ENCODE peak calls at places on chromosomes 1 and 21, in ten cellular contexts. O is AG04450; W is CD8-positive, alpha-beta T cell; B is PC-9; U is IMR-90; I is cardiac muscle cell; H is thoracic aorta; Y is mammary epithelial cell; C is lower lobe of right lung; N is adrenal gland. R is an unnamed sample.

GRCh38 chr1:47432071-47433036 is 5.5 kb upstream of the FOXD2 start:
- DNase-seq in I (peak; percentile 94), B (no peak), U (peak; percentile 79), C (peak; percentile 68), O (no peak), W (peak; percentile 62), Y (peak; percentile 78), H (peak; percentile 31), N (peak; percentile 91), R (peak; percentile 85)

GRCh38 chr21:33230518-33231324 is 983 bp downstream of the IFNAR2 start:
- DNase-seq in C (peak; percentile 63), I (peak; percentile 49), W (peak; percentile 53), H (no peak), Y (peak; percentile 83), N (peak; percentile 50), B (peak; percentile 40), O (no peak), U (peak; percentile 75), R (peak; percentile 54)

GRCh38 chr1:157363660-157364140 is 188.6 kb downstream of the FCRL5 start:
- DNase-seq in U (peak; percentile 22), W (no peak), O (no peak), Y (peak; percentile 17), H (no peak), I (peak; percentile 30), N (no peak), C (no peak), B (no peak), R (peak; percentile 45)

GRCh38 chr1:27872802-27873665 is 690 bp downstream of the THEMIS2 start:
- DNase-seq in B (no peak), Y (peak; percentile 73), C (no peak), W (peak; percentile 38), H (no peak), O (no peak), I (peak; percentile 5), U (peak; percentile 40), N (peak; percentile 50), R (no peak)

GRCh38 chr1:25106981-25107642 is 125.2 kb downstream of the SYF2 start:
- DNase-seq in H (no peak), Y (no peak), W (no peak), U (no peak), C (no peak), I (no peak), N (no peak), B (no peak), O (no peak), R (no peak)

GRCh38 chr1:218584418-218585155 is 239.5 kb downstream of the TGFB2 start:
- DNase-seq in B (peak; percentile 17), I (no peak), Y (peak; percentile 88), H (no peak), U (peak; percentile 47), O (no peak), N (no peak), C (no peak), W (no peak), R (peak; percentile 78)

GRCh38 chr1:192575499-192576189 is at the start of gene RGS1:
- DNase-seq in W (peak; percentile 54), B (no peak), C (peak; percentile 53), I (no peak), N (peak; percentile 62), Y (no peak), O (no peak), U (no peak), H (no peak), R (no peak)

GRCh38 chr1:155174334-155175280 is 958 bp downstream of the TRIM46 start:
- DNase-seq in U (peak; percentile 15), B (no peak), Y (no peak), C (no peak), N (peak; percentile 62), W (peak; percentile 55), H (no peak), O (no peak), I (no peak), R (no peak)

GRCh38 chr1:150464422-150464826 is 22.8 kb upstream of the TARS2 start:
- DNase-seq in N (peak; percentile 74), I (peak; percentile 75), U (peak; percentile 63), Y (peak; percentile 42), B (peak; percentile 49), H (peak; percentile 17), C (peak; percentile 66), O (peak; percentile 18), W (peak; percentile 69), R (peak; percentile 44)

GRCh38 chr1:20233866-20234265 is 47.5 kb upstream of the PLA2G2C start:
- DNase-seq in U (no peak), Y (peak; percentile 46), N (no peak), I (no peak), C (no peak), W (no peak), O (no peak), B (no peak), H (no peak), R (no peak)

GRCh38 chr1:23756676-23757075 is 13.4 kb downstream of the ELOA start:
- DNase-seq in O (no peak), C (no peak), I (no peak), Y (peak; percentile 55), B (no peak), W (no peak), N (peak; percentile 42), U (peak; percentile 72), H (no peak), R (peak; percentile 80)

GRCh38 chr1:213622365-213623087 is 365.2 kb upstream of the PROX1 start:
- DNase-seq in I (peak; percentile 17), O (no peak), N (no peak), C (no peak), H (no peak), W (no peak), U (no peak), B (no peak), Y (peak; percentile 8), R (no peak)

GRCh38 chr21:21813295-21813694 is 815.1 kb downstream of the NCAM2 start:
- DNase-seq in Y (no peak), W (no peak), H (no peak), O (no peak), U (no peak), I (no peak), B (no peak), N (no peak), C (no peak), R (no peak)

GRCh38 chr1:115429884-115430283 is 91.8 kb upstream of the NGF start:
- DNase-seq in W (no peak), I (no peak), C (no peak), B (no peak), Y (peak; percentile 74), H (no peak), N (no peak), U (peak; percentile 72), O (no peak), R (peak; percentile 28)

GRCh38 chr1:10706514-10706913 is 89.9 kb downstream of the CASZ1 start:
- DNase-seq in C (no peak), O (no peak), H (no peak), W (no peak), N (no peak), Y (no peak), U (no peak), B (no peak), I (no peak), R (no peak)

GRCh38 chr1:10704383-10704882 is 92.0 kb downstream of the CASZ1 start:
- DNase-seq in Y (no peak), W (no peak), B (no peak), O (no peak), H (no peak), C (no peak), U (no peak), I (peak; percentile 67), N (no peak), R (no peak)

GRCh38 chr1:10703702-10704101 is 92.7 kb downstream of the CASZ1 start:
- DNase-seq in N (no peak), B (no peak), C (no peak), U (no peak), I (no peak), W (no peak), O (no peak), Y (no peak), H (no peak), R (no peak)

GRCh38 chr1:10708807-10709523 is 87.5 kb downstream of the CASZ1 start:
- DNase-seq in U (no peak), Y (no peak), W (no peak), C (no peak), N (no peak), O (no peak), H (no peak), I (no peak), B (no peak), R (no peak)

GRCh38 chr1:10705953-10706352 is 90.5 kb downstream of the CASZ1 start:
- DNase-seq in Y (no peak), I (no peak), U (no peak), O (no peak), H (no peak), B (no peak), N (no peak), C (no peak), W (no peak), R (no peak)
- H3K27me3 ChIP-seq in Y (no peaks in the 10 kb centered on the region), I (no peaks in the 10 kb centered on the region), U (peaks cover 75% of the 10 kb centered on the region), O (peaks cover 52% of the 10 kb centered on the region), H (no peaks in the 10 kb centered on the region), B (no peaks in the 10 kb centered on the region), N (no peaks in the 10 kb centered on the region), C (no peaks in the 10 kb centered on the region), W (no peaks in the 10 kb centered on the region), R (peaks cover 42% of the 10 kb centered on the region)

DNA sequence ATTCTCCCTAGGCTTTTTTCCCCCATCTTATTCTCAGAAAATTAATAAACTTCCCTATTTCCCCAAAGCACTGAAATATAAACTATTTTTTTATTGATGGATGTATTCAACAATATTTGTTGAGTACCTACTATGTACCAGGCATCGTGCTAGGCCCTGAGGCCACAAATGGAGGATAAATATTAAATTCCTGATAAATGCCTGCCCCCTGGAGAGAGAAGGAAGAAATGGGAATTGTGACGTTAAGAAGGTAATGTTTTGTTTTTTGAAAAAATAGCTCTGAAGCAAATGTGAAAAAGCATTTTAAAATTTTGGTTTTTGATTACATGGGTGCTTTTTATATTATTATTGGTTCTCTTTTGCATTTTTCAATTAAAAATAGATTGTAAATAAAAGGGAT is 60.5 kb upstream of the DPT start:
- DNase-seq in N (no peak), I (no peak), U (no peak), W (no peak), C (no peak), H (no peak), B (no peak), O (no peak), Y (no peak), R (no peak)
- TF ChIP-seq CTCF in N (no peak), I (no peak), U (no peak), W (no peak), C (no peak), H (no peak), B (no peak), O (no peak), Y (peak; percentile 5), R (no peak)

GRCh38 chr21:44713846-44714245 is 2.5 kb upstream of the TSPEAR start:
- DNase-seq in I (no peak), W (no peak), H (no peak), Y (no peak), O (no peak), C (no peak), N (no peak), B (no peak), U (no peak), R (no peak)
- H3K27me3 ChIP-seq in I (peaks cover 66% of the 10 kb centered on the region), W (peaks cover 22% of the 10 kb centered on the region), H (no peaks in the 10 kb centered on the region), Y (peaks cover 16% of the 10 kb centered on the region), O (peaks cover 64% of the 10 kb centered on the region), C (peaks cover 66% of the 10 kb centered on the region), N (peaks cover 50% of the 10 kb centered on the region), B (peaks cover 64% of the 10 kb centered on the region), U (peaks cover 71% of the 10 kb centered on the region), R (peaks cover 68% of the 10 kb centered on the region)

DNA sequence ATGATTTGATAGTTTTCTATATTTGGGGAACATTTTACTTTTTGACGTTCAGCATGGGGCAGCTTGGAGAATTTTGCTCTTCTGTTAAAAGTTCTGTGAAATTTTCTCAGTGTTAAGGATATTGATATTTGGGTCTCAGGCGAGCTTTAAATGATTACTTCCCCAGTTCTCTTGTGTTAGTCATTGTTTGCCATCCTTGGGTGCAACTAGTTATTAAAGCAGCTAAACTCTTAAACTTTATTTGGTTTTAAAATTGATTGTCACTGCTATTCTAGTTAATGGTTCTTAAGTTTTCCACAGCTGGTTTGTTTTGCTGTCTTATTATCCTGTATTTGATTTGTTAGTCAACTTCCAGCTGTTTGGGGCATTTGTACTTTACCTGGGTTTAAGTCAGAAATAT is 9.0 kb downstream of the COG2 start:
- DNase-seq in N (no peak), I (no peak), U (no peak), Y (no peak), O (no peak), B (no peak), C (no peak), W (no peak), H (no peak), R (no peak)
- TF ChIP-seq CTCF in N (no peak), I (no peak), U (no peak), Y (no peak), O (no peak), B (no peak), C (no peak), W (no peak), H (no peak), R (no peak)